ENCODE peak calls at places on chromosomes 6 and 20, in five cellular contexts. B is endothelial cell, I is left cardiac atrium, U is heart right ventricle, T is GM19239. Y is an unnamed sample.

GRCh38 chr6:147390909-147391536 is 117.5 kb upstream of the SAMD5 start:
- DNase-seq in T (no peak), B (peak; percentile 28), I (no peak), U (no peak), Y (no peak)

GRCh38 chr6:31158863-31159855 is 770 bp downstream of the TCF19 start:
- DNase-seq in U (no peak), T (no peak), B (no peak), I (no peak), Y (no peak)

GRCh38 chr6:54516331-54516730 is 208.1 kb downstream of the TINAG start:
- DNase-seq in U (no peak), I (no peak), T (no peak), B (no peak), Y (no peak)

GRCh38 chr20:20843982-20844381 is 131.5 kb upstream of the RALGAPA2 start:
- DNase-seq in T (no peak), I (no peak), U (no peak), B (no peak), Y (no peak)

GRCh38 chr6:706819-707381 is 14.0 kb upstream of the EXOC2 start:
- DNase-seq in I (no peak), T (no peak), B (no peak), U (no peak), Y (no peak)

GRCh38 chr6:36955136-36955535 is 598 bp downstream of the PI16 start:
- DNase-seq in U (no peak), B (no peak), I (no peak), T (no peak), Y (no peak)

GRCh38 chr6:93418448-93419303 is 683 bp downstream of the EPHA7 start:
- DNase-seq in U (peak; percentile 33), T (no peak), I (peak; percentile 27), B (peak; percentile 67), Y (no peak)

GRCh38 chr6:6712258-6712978 is 123.9 kb downstream of the LY86 start:
- DNase-seq in B (no peak), T (no peak), U (no peak), I (no peak), Y (no peak)

GRCh38 chr6:110528051-110528929 is 51.9 kb upstream of the SLC22A16 start:
- DNase-seq in U (no peak), T (peak; percentile 32), B (peak; percentile 45), I (no peak), Y (peak; percentile 34)

GRCh38 chr6:162151050-162151658 is 576.4 kb downstream of the PRKN start:
- DNase-seq in B (no peak), T (no peak), U (no peak), I (no peak), Y (no peak)

GRCh38 chr20:35972445-35972844 is 4.1 kb downstream of the CNBD2 start:
- DNase-seq in U (no peak), I (no peak), B (no peak), T (no peak), Y (no peak)

GRCh38 chr6:94454231-94454630 is 1034.9 kb upstream of the EPHA7 start:
- DNase-seq in I (no peak), B (no peak), U (no peak), T (no peak), Y (no peak)

GRCh38 chr6:46501136-46502089 is 10.2 kb upstream of the RCAN2 start:
- DNase-seq in U (no peak), I (no peak), T (no peak), B (no peak), Y (no peak)

GRCh38 chr6:3283641-3284435 is 25.1 kb downstream of the PSMG4 start:
- DNase-seq in I (no peak), U (no peak), T (no peak), B (no peak), Y (no peak)

GRCh38 chr20:436476-436875 is 25.9 kb downstream of the TBC1D20 start:
- DNase-seq in B (no peak), U (no peak), T (no peak), I (no peak), Y (no peak)

GRCh38 chr20:63270606-63271325 is 1.8 kb upstream of the ARFGAP1 start:
- DNase-seq in U (no peak), I (no peak), B (no peak), T (no peak), Y (no peak)

GRCh38 chr6:129492260-129492659 is 217.7 kb downstream of the ARHGAP18 start:
- DNase-seq in B (no peak), T (no peak), I (no peak), U (no peak), Y (no peak)

GRCh38 chr6:148035763-148036390 is 306.8 kb upstream of the SASH1 start:
- DNase-seq in T (no peak), B (no peak), U (no peak), I (no peak), Y (no peak)

GRCh38 chr6:23498013-23498412 is 628.0 kb upstream of the NRSN1 start:
- DNase-seq in U (no peak), I (no peak), T (no peak), B (no peak), Y (no peak)

GRCh38 chr6:3455490-3456394 is 1.1 kb downstream of the SLC22A23 start:
- DNase-seq in B (peak; percentile 28), I (peak; percentile 37), U (peak; percentile 29), T (peak; percentile 17), Y (no peak)

GRCh38 chr6:108941867-108942266 is 93.6 kb downstream of the ARMC2 start:
- DNase-seq in B (no peak), I (no peak), T (no peak), U (no peak), Y (no peak)

GRCh38 chr6:152185158-152185574 is 377.7 kb downstream of the ESR1 start:
- DNase-seq in I (no peak), B (no peak), U (no peak), T (peak; percentile 13), Y (no peak)

GRCh38 chr6:111845441-111845871 is 27.8 kb downstream of the FYN start:
- DNase-seq in T (no peak), U (no peak), I (no peak), B (no peak), Y (no peak)

GRCh38 chr20:4150095-4150492 is 134.7 kb upstream of the RNF24 start:
- DNase-seq in B (no peak), I (no peak), U (no peak), T (no peak), Y (no peak)

GRCh38 chr6:136315594-136315993 is 25.9 kb upstream of the BCLAF1 start:
- DNase-seq in U (no peak), T (no peak), B (no peak), I (no peak), Y (no peak)

GRCh38 chr6:153944197-153944596 is 94.8 kb upstream of the OPRM1 start:
- DNase-seq in I (no peak), T (no peak), B (no peak), U (no peak), Y (no peak)

GRCh38 chr6:136982928-136983327 is 60.8 kb downstream of the SLC35D3 start:
- DNase-seq in U (no peak), B (no peak), T (no peak), I (no peak), Y (no peak)

GRCh38 chr6:150345786-150346185 is 23.0 kb upstream of the IYD start:
- DNase-seq in I (no peak), B (no peak), U (no peak), T (no peak), Y (no peak)

GRCh38 chr6:13710552-13711383 is 867 bp downstream of the RANBP9 start:
- DNase-seq in T (no peak), I (peak; percentile 51), B (peak; percentile 64), U (peak; percentile 45), Y (peak; percentile 11)

GRCh38 chr6:3425574-3425973 is 31.3 kb downstream of the SLC22A23 start:
- DNase-seq in T (no peak), U (no peak), B (no peak), I (no peak), Y (no peak)

GRCh38 chr6:11773581-11773980 is 5.0 kb downstream of the ADTRP start:
- DNase-seq in B (no peak), I (no peak), U (no peak), T (no peak), Y (no peak)

GRCh38 chr20:61478094-61478493 is 226.0 kb downstream of the CDH4 start:
- DNase-seq in I (no peak), U (no peak), B (no peak), T (no peak), Y (no peak)

GRCh38 chr20:11608736-11609135 is 309.0 kb upstream of the BTBD3 start:
- DNase-seq in B (no peak), T (no peak), U (peak; percentile 3), I (no peak), Y (no peak)

GRCh38 chr6:157556671-157557430 is 175.9 kb downstream of the ZDHHC14 start:
- DNase-seq in U (no peak), B (no peak), I (no peak), T (no peak), Y (no peak)

GRCh38 chr20:6702144-6702543 is 65.3 kb upstream of the BMP2 start:
- DNase-seq in U (no peak), I (no peak), T (no peak), B (no peak), Y (no peak)

GRCh38 chr6:36757206-36757605 is 59.6 kb downstream of the RAB44 start:
- DNase-seq in T (peak; percentile 38), B (no peak), I (no peak), U (no peak), Y (no peak)

GRCh38 chr20:58389324-58389967 is 417 bp downstream of the VAPB start:
- DNase-seq in T (peak; percentile 24), U (no peak), I (no peak), B (peak; percentile 41), Y (no peak)

GRCh38 chr20:59547596-59547995 is 56.7 kb upstream of the PHACTR3 start:
- DNase-seq in T (no peak), I (no peak), B (no peak), U (no peak), Y (no peak)